ENCODE peak calls at places on chromosome 20, in ten cellular contexts. F, I, N, O, C, R, P, M, E and Y are unnamed samples.

GRCh38 chr20:41524980-41525613 is 93.1 kb downstream of the CHD6 start:
- DNase-seq in F (no peak), I (peak), N (peak), O (no peak), C (peak), R (peak), P (peak), M (no peak), E (no peak), Y (peak)

GRCh38 chr20:38343798-38344701 is 2.2 kb upstream of the LBP start:
- DNase-seq in F (no peak), I (no peak), N (no peak), O (no peak), C (peak), R (no peak), P (no peak), M (no peak), E (no peak), Y (no peak)

GRCh38 chr20:25540273-25540672 is 45.1 kb downstream of the NINL start:
- DNase-seq in F (no peak), I (no peak), N (no peak), O (peak), C (peak), R (no peak), P (no peak), M (no peak), E (no peak), Y (no peak)

GRCh38 chr20:43508604-43509040 is 1.1 kb downstream of the L3MBTL1 start:
- DNase-seq in F (no peak), I (no peak), N (no peak), O (no peak), C (no peak), R (peak), P (no peak), M (no peak), E (peak), Y (peak)

GRCh38 chr20:59144179-59144830 is 19.3 kb upstream of the ZNF831 start:
- DNase-seq in F (no peak), I (no peak), N (no peak), O (no peak), C (no peak), R (no peak), P (no peak), M (no peak), E (no peak), Y (no peak)

GRCh38 chr20:1811621-1812498 is 83.3 kb upstream of the SIRPA start:
- DNase-seq in F (no peak), I (no peak), N (peak), O (no peak), C (peak), R (no peak), P (no peak), M (no peak), E (no peak), Y (peak)

GRCh38 chr20:7971536-7972285 is 31.5 kb upstream of the HAO1 start:
- DNase-seq in F (no peak), I (no peak), N (no peak), O (no peak), C (peak), R (no peak), P (no peak), M (no peak), E (no peak), Y (peak)

GRCh38 chr20:3378138-3378537 is 29.3 kb downstream of the DNAAF9 start:
- DNase-seq in F (no peak), I (no peak), N (no peak), O (no peak), C (no peak), R (no peak), P (peak), M (no peak), E (no peak), Y (no peak)

GRCh38 chr20:47862841-47863240 is 77.6 kb upstream of the SULF2 start:
- DNase-seq in F (no peak), I (no peak), N (no peak), O (no peak), C (no peak), R (no peak), P (no peak), M (no peak), E (no peak), Y (no peak)

GRCh38 chr20:856361-856775 is 22.9 kb downstream of the FAM110A start:
- DNase-seq in F (peak), I (no peak), N (no peak), O (no peak), C (peak), R (peak), P (peak), M (no peak), E (no peak), Y (peak)

GRCh38 chr20:3854462-3854870 is 7.8 kb downstream of the MAVS start:
- DNase-seq in F (no peak), I (no peak), N (no peak), O (no peak), C (peak), R (no peak), P (no peak), M (no peak), E (no peak), Y (peak)

GRCh38 chr20:18263723-18264122 is 24.6 kb upstream of the ZNF133 start:
- DNase-seq in F (no peak), I (peak), N (no peak), O (no peak), C (no peak), R (no peak), P (peak), M (no peak), E (no peak), Y (no peak)

GRCh38 chr20:50592282-50593004 is 82.3 kb downstream of the PTPN1 start:
- DNase-seq in F (no peak), I (no peak), N (peak), O (no peak), C (no peak), R (no peak), P (no peak), M (no peak), E (no peak), Y (no peak)

GRCh38 chr20:20664795-20665194 is 47.6 kb downstream of the RALGAPA2 start:
- DNase-seq in F (peak), I (no peak), N (no peak), O (peak), C (no peak), R (peak), P (peak), M (no peak), E (no peak), Y (peak)

GRCh38 chr20:4443016-4443415 is 278.7 kb upstream of the PRND start:
- DNase-seq in F (no peak), I (no peak), N (no peak), O (no peak), C (no peak), R (no peak), P (no peak), M (no peak), E (no peak), Y (no peak)

GRCh38 chr20:58515240-58516212 is at the start of gene APCDD1L:
- DNase-seq in F (no peak), I (no peak), N (no peak), O (no peak), C (peak), R (no peak), P (peak), M (no peak), E (no peak), Y (peak)

GRCh38 chr20:49179368-49180277 is 8.5 kb downstream of the STAU1 start:
- DNase-seq in F (no peak), I (no peak), N (no peak), O (no peak), C (no peak), R (no peak), P (no peak), M (no peak), E (no peak), Y (no peak)

GRCh38 chr20:33789109-33789857 is 21.9 kb upstream of the CHMP4B start:
- DNase-seq in F (peak), I (peak), N (peak), O (no peak), C (peak), R (peak), P (peak), M (no peak), E (no peak), Y (peak)

GRCh38 chr20:48478370-48478769 is 349.4 kb downstream of the PREX1 start:
- DNase-seq in F (no peak), I (no peak), N (no peak), O (no peak), C (no peak), R (no peak), P (no peak), M (no peak), E (no peak), Y (no peak)

GRCh38 chr20:891121-892080 is 24.7 kb downstream of the ANGPT4 start:
- DNase-seq in F (no peak), I (no peak), N (peak), O (no peak), C (no peak), R (no peak), P (peak), M (no peak), E (no peak), Y (no peak)

GRCh38 chr20:60754866-60755265 is 497.2 kb upstream of the CDH4 start:
- DNase-seq in F (no peak), I (no peak), N (no peak), O (no peak), C (no peak), R (no peak), P (no peak), M (no peak), E (no peak), Y (no peak)

GRCh38 chr20:53001502-53002301 is 29.5 kb downstream of the TSHZ2 start:
- DNase-seq in F (no peak), I (no peak), N (no peak), O (peak), C (no peak), R (no peak), P (no peak), M (no peak), E (no peak), Y (no peak)

GRCh38 chr20:62642666-62643520 is 590 bp downstream of the SLCO4A1 start:
- DNase-seq in F (no peak), I (peak), N (peak), O (no peak), C (no peak), R (no peak), P (no peak), M (no peak), E (no peak), Y (no peak)

GRCh38 chr20:63163596-63164560 is 52.1 kb downstream of the YTHDF1 start:
- DNase-seq in F (no peak), I (no peak), N (no peak), O (no peak), C (no peak), R (no peak), P (no peak), M (no peak), E (peak), Y (no peak)

GRCh38 chr20:43220612-43221011 is 30.9 kb upstream of the PTPRT start:
- DNase-seq in F (no peak), I (no peak), N (no peak), O (no peak), C (peak), R (no peak), P (peak), M (no peak), E (no peak), Y (no peak)

GRCh38 chr20:45892828-45893500 is 1.8 kb downstream of the CTSA start:
- DNase-seq in F (no peak), I (peak), N (no peak), O (no peak), C (no peak), R (no peak), P (no peak), M (no peak), E (no peak), Y (no peak)

GRCh38 chr20:45893831-45894230 is 2.7 kb downstream of the CTSA start:
- DNase-seq in F (no peak), I (no peak), N (no peak), O (no peak), C (peak), R (no peak), P (no peak), M (no peak), E (no peak), Y (no peak)

GRCh38 chr20:45890077-45890996 is 671 bp downstream of the NEURL2 start:
- DNase-seq in F (no peak), I (peak), N (peak), O (no peak), C (peak), R (peak), P (peak), M (no peak), E (peak), Y (peak)

GRCh38 chr20:45890997-45891983 is at the start of the genes CTSA and NEURL2:
- DNase-seq in F (no peak), I (peak), N (peak), O (peak), C (peak), R (peak), P (peak), M (peak), E (peak), Y (peak)

GRCh38 chr20:45892049-45892816 is 1.1 kb downstream of the CTSA start:
- DNase-seq in F (no peak), I (peak), N (no peak), O (no peak), C (peak), R (peak), P (peak), M (no peak), E (no peak), Y (no peak)
- TF ChIP-seq CTCF in F (peak), I (no peak), N (no peak), O (no peak), C (peak), R (peak), P (peak), M (no peak), E (peak), Y (peak)

GRCh38 chr20:36677422-36677771 is 31.4 kb upstream of the SLA2 start:
- DNase-seq in F (no peak), I (no peak), N (no peak), O (no peak), C (no peak), R (no peak), P (no peak), M (no peak), E (no peak), Y (no peak)

GRCh38 chr20:36672991-36673390 is 27.0 kb upstream of the SLA2 start:
- DNase-seq in F (no peak), I (no peak), N (no peak), O (no peak), C (no peak), R (no peak), P (no peak), M (no peak), E (no peak), Y (no peak)

GRCh38 chr20:36682311-36682710 is 36.3 kb upstream of the SLA2 start:
- DNase-seq in F (no peak), I (no peak), N (no peak), O (no peak), C (no peak), R (no peak), P (no peak), M (no peak), E (no peak), Y (no peak)

DNA sequence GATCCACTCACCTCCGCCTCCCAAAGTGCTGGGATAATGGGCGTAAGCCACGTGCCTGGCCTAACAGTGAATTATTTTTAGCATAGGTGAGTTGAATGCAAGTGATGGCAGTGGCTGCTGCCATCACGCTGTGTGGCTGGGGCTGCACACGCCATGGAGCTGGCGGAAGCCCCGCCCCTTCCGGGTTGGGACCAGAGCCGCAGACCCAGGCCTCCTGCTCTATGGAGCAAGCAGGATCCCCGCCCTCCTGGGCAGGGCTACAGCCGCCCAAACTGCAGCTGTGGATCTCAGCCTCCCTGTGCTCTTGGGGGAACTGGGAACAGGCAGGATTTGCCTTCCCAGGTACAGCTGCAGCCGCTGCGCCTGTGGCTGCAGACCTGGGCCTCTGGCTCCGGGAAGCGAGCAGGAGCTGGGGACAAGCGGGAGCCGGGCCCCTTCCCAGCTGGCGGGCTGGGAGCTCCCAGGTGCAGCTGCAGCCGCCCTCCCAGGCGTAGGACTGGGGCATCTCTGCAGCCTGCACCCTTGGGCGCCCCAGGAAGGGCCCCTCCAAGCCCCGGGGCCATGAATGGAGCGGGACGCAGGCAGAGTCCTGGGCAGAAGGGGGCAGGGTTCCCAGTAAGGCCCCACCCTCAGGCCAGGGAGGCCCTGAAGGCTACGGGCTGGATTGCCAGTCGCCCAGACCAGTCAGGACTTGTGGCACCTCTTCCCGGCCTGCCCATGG is 30.9 kb upstream of the SLA2 start:
- DNase-seq in F (no peak), I (no peak), N (no peak), O (no peak), C (no peak), R (no peak), P (no peak), M (no peak), E (peak), Y (no peak)
- TF ChIP-seq CTCF in F (no peak), I (no peak), N (no peak), O (no peak), C (no peak), R (no peak), P (no peak), M (no peak), E (peak), Y (no peak)

GRCh38 chr20:51680067-51680749 is 88.0 kb downstream of the ATP9A start:
- DNase-seq in F (no peak), I (no peak), N (no peak), O (no peak), C (no peak), R (no peak), P (no peak), M (no peak), E (no peak), Y (no peak)

GRCh38 chr20:51679254-51679921 is 88.8 kb downstream of the ATP9A start:
- DNase-seq in F (no peak), I (no peak), N (no peak), O (no peak), C (no peak), R (no peak), P (no peak), M (no peak), E (no peak), Y (no peak)

GRCh38 chr20:51678041-51678697 is 90.0 kb downstream of the ATP9A start:
- DNase-seq in F (no peak), I (no peak), N (peak), O (no peak), C (peak), R (no peak), P (peak), M (no peak), E (peak), Y (peak)
- TF ChIP-seq CTCF in F (peak), I (no peak), N (no peak), O (no peak), C (peak), R (peak), P (no peak), M (no peak), E (no peak), Y (peak)

GRCh38 chr20:54093423-54094267 is 23.3 kb upstream of the BCAS1 start:
- DNase-seq in F (no peak), I (no peak), N (no peak), O (no peak), C (no peak), R (no peak), P (no peak), M (no peak), E (peak), Y (no peak)
- TF ChIP-seq CTCF in F (no peak), I (no peak), N (no peak), O (no peak), C (no peak), R (no peak), P (no peak), M (no peak), E (no peak), Y (no peak)

GRCh38 chr20:57175397-57176010 is 90.9 kb downstream of the BMP7 start:
- DNase-seq in F (no peak), I (no peak), N (no peak), O (peak), C (no peak), R (no peak), P (no peak), M (no peak), E (no peak), Y (no peak)
- TF ChIP-seq CTCF in F (no peak), I (no peak), N (no peak), O (no peak), C (no peak), R (no peak), P (no peak), M (no peak), E (no peak), Y (no peak)

GRCh38 chr20:31846793-31847138 is 1.4 kb upstream of the FOXS1 start:
- DNase-seq in F (no peak), I (no peak), N (no peak), O (no peak), C (no peak), R (no peak), P (no peak), M (no peak), E (no peak), Y (no peak)
- TF ChIP-seq CTCF in F (no peak), I (no peak), N (no peak), O (no peak), C (no peak), R (no peak), P (no peak), M (no peak), E (peak), Y (no peak)